ENCODE peak calls at places on chromosomes 6 and 20, in five cellular contexts. X is nephron progenitor cell, U is fibroblast of lung, C is Peyer's patch, Y is psoas muscle. O is an unnamed sample.

GRCh38 chr6:168035098-168035660 is 37.7 kb downstream of the KIF25 start:
- DNase-seq in U (peak), X (peak), Y (peak), C (no peak), O (no peak)

GRCh38 chr6:116530436-116530835 is 15.0 kb downstream of the TRAPPC3L start:
- DNase-seq in C (no peak), U (peak), Y (no peak), X (no peak), O (no peak)

GRCh38 chr6:32933661-32934085 is 7.2 kb downstream of the HLA-DMB start:
- DNase-seq in U (peak), X (peak), C (peak), Y (peak), O (peak)

GRCh38 chr6:159043236-159043635 is 1.6 kb downstream of the TAGAP start:
- DNase-seq in Y (no peak), U (no peak), X (no peak), C (no peak), O (no peak)

GRCh38 chr20:45735552-45735951 is 13.4 kb downstream of the SPINT4 start:
- DNase-seq in U (no peak), X (no peak), C (no peak), Y (no peak), O (no peak)

GRCh38 chr20:48682529-48683385 is 145.0 kb downstream of the PREX1 start:
- DNase-seq in Y (peak), C (peak), X (peak), U (peak), O (peak)

GRCh38 chr6:15312500-15312899 is 66.6 kb downstream of the JARID2 start:
- DNase-seq in Y (no peak), U (peak), X (no peak), C (no peak), O (no peak)

GRCh38 chr6:144816936-144817335 is 531.8 kb downstream of the UTRN start:
- DNase-seq in C (no peak), X (no peak), U (no peak), Y (no peak), O (no peak)

GRCh38 chr20:52060794-52061714 is 130.5 kb downstream of the ZFP64 start:
- DNase-seq in C (no peak), X (peak), U (no peak), Y (no peak), O (no peak)

GRCh38 chr20:6828794-6829423 is 61.4 kb downstream of the BMP2 start:
- DNase-seq in Y (peak), X (peak), U (peak), C (peak), O (peak)

GRCh38 chr6:1479095-1479494 is 89.7 kb downstream of the FOXF2 start:
- DNase-seq in U (peak), X (no peak), C (no peak), Y (no peak), O (no peak)

GRCh38 chr20:38063911-38064310 is 30.4 kb downstream of the RPRD1B start:
- DNase-seq in Y (no peak), C (no peak), U (no peak), X (no peak), O (no peak)

GRCh38 chr20:62702886-62703852 is 5.5 kb upstream of the NTSR1 start:
- DNase-seq in Y (no peak), U (peak), X (no peak), C (no peak), O (peak)
- TF ChIP-seq CTCF in Y (no peak), U (peak), X (no peak), C (no peak), O (no peak)

GRCh38 chr6:36622901-36623546 is 28.9 kb downstream of the SRSF3 start:
- DNase-seq in X (no peak), Y (no peak), U (no peak), C (no peak), O (peak)
- TF ChIP-seq CTCF in X (no peak), Y (no peak), U (no peak), C (no peak), O (no peak)

GRCh38 chr6:26592649-26593048 is 4.1 kb upstream of the ABT1 start:
- DNase-seq in U (no peak), C (no peak), X (no peak), Y (no peak), O (no peak)
- TF ChIP-seq CTCF in U (no peak), C (no peak), X (no peak), Y (no peak), O (no peak)

GRCh38 chr20:57709823-57710799 is at the start of gene PMEPA1:
- DNase-seq in Y (peak), X (peak), C (peak), U (peak), O (peak)
- TF ChIP-seq CTCF in Y (no peak), X (no peak), C (no peak), U (no peak), O (no peak)

DNA sequence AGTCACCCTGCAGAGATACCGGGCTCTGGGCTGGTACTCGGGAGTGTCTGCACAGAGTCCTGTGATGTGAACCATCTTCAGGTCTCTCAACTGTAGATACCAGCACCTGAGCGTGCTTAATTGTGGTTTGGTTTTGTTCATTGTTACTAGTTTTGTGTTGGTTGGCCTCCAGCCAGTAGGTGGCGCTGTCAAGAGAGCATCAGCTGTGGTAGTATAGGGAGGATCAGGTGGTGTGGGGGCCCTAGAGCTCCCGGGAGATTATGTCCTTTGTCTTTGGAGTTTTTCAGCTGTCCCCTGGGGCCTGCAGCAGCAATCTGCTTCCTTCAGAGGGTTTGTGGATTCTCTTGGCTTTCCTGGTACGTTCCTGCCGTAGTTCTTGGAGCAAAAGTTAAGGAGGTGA is 67.9 kb downstream of the CDYL start:
- DNase-seq in Y (no peak), C (no peak), U (no peak), X (no peak), O (peak)
- TF ChIP-seq CTCF in Y (peak), C (no peak), U (no peak), X (no peak), O (peak)

DNA sequence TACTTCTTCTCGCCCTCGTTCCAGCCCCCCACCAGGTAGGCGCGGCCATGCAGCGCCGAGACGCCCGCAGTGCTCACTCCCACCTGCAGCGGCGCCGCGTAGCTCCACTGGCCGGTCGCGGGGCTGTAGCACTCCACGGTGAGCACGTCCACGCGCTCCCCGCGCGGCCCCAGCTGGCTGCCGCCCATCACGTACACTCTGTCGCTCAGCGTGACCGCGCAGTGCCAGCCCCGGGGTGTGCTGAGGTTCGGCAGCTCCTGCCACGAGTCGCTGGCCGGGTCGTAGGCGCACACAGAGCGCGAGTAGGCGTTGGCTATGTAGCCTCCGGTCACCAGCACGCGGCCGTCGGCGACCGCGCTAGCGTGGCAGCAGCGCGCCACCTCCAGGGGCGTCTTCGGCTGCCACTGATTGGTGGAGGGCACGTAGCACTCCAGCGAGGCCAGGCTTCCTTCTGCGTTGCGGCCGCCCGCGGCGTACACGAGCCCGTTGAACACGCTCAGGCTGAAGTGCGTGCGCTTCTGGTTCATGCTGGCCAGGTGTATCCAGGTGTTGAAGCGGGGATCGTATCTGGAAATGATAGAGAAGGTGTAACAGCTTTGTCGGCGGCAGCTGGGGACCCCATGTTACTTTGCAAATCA is 13.7 kb downstream of the KLHL31 start:
- DNase-seq in Y (peak), C (peak), U (peak), X (peak), O (peak)
- TF ChIP-seq CTCF in Y (peak), C (peak), U (peak), X (no peak), O (peak)